ENCODE peak calls at places on chromosomes 6 and 20, in seven cellular contexts. P, C, B, F, J, Z and A are unnamed samples. For H3K4me1, the result is how much of the 10 kb centered on the place peaks cover.

GRCh38 chr6:72760130-72760793 is 138.4 kb downstream of the KCNQ5 start:
- DNase-seq in Z (no peak), F (no peak), P (peak), B (no peak), J (no peak), C (no peak), A (no peak)

GRCh38 chr20:13220194-13220856 is 749 bp upstream of the ISM1 start:
- DNase-seq in P (peak), B (no peak), Z (peak), C (no peak), J (peak), F (peak), A (no peak)

GRCh38 chr20:46212876-46213275 is 94.8 kb downstream of the CD40 start:
- DNase-seq in C (no peak), Z (no peak), P (no peak), F (no peak), B (no peak), J (no peak), A (no peak)

GRCh38 chr20:44936510-44936909 is 23.7 kb downstream of the TOMM34 start:
- DNase-seq in Z (no peak), F (no peak), J (no peak), C (no peak), P (no peak), B (no peak), A (no peak)

GRCh38 chr20:25081065-25081729 is 744 bp downstream of the VSX1 start:
- DNase-seq in F (peak), Z (peak), J (no peak), B (no peak), P (peak), C (no peak), A (no peak)

GRCh38 chr6:144912474-144912873 is 627.3 kb downstream of the UTRN start:
- DNase-seq in C (no peak), J (no peak), P (peak), F (peak), B (no peak), Z (no peak), A (no peak)

GRCh38 chr6:109420751-109421150 is 19.7 kb downstream of the PPIL6 start:
- DNase-seq in P (no peak), J (no peak), F (no peak), B (no peak), C (no peak), Z (peak), A (no peak)

GRCh38 chr20:46725186-46726165 is 16.0 kb downstream of the SLC2A10 start:
- DNase-seq in C (no peak), P (no peak), J (no peak), Z (no peak), F (no peak), B (no peak), A (no peak)

GRCh38 chr20:62405108-62405980 is 1.7 kb downstream of the CABLES2 start:
- DNase-seq in J (peak), P (peak), B (peak), Z (peak), F (peak), C (peak), A (no peak)

GRCh38 chr6:35750557-35750956 is 13.7 kb downstream of the ARMC12 start:
- DNase-seq in F (no peak), J (no peak), Z (no peak), C (no peak), P (no peak), B (no peak), A (no peak)

GRCh38 chr6:74840953-74841352 is 364.9 kb downstream of the COL12A1 start:
- DNase-seq in P (no peak), J (no peak), F (no peak), Z (no peak), B (no peak), C (no peak), A (no peak)
- H3K4me3 ChIP-seq in P (no peak), J (no peak), F (no peak), Z (no peak), B (no peak), C (no peak), A (no peak)

GRCh38 chr20:50277064-50277415 is 86.4 kb downstream of the CEBPB start:
- DNase-seq in Z (peak), P (no peak), C (no peak), F (no peak), J (no peak), B (no peak), A (no peak)
- H3K4me1 ChIP-seq in Z (under half), P (under half), C (under half), F (under half), J (under half), B (under half), A (under half)

GRCh38 chr6:74534485-74535211 is 671.2 kb downstream of the COL12A1 start:
- DNase-seq in C (no peak), Z (no peak), B (no peak), P (peak), J (no peak), F (peak), A (no peak)
- H3K27ac ChIP-seq in C (no peak), Z (no peak), B (no peak), P (peak), J (no peak), F (peak), A (no peak)

DNA sequence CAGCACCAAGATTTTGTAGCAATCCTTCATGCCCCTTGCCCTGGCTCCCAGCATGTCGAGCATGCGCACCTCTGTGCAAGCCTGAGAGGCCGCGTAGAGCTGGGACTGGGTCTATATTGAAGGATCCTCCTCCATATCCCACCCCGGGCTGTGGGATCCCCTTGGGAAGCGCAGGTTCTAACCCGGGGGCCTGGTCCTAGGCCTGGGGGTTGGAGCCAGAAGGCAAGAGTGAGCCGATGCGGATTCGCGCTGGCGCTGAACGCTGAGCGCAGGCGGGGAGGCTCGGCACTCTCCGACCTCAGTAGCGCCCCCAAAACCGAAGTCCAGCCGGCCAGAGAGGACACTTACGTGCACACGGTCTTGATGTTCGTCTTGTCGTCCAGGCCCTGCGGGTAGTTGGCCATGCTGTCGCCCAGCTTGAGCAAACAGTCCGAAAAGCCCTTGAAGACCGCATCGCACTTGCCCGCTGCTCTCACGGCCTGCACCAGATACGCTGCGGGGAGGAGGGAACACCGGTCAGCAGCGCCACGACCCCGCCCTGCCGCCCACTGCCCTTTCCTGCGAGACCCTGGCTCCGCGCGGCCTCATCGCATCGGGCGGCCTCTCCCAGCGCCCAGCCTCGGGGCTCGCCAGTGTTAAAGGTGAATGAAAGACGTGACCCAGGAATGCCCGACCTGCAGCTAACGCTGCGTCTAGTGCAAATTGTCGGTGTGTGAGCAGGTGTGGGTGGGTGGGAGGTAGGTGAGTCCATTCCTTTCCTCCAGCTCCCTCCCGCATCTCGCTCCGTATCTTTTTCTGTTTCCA is 4.5 kb downstream of the NRN1 start:
- DNase-seq in J (no peak), Z (no peak), B (no peak), F (no peak), C (no peak), P (peak), A (no peak)
- H3K4me3 ChIP-seq in J (no peak), Z (no peak), B (no peak), F (no peak), C (no peak), P (peak), A (peak)

GRCh38 chr20:19816386-19816785 is 58.3 kb downstream of the RIN2 start:
- DNase-seq in C (no peak), J (no peak), B (no peak), Z (no peak), P (no peak), F (peak), A (no peak)
- H3K4me1 ChIP-seq in C (under half), J (under half), B (under half), Z (under half), P (half or more), F (under half), A (under half)

GRCh38 chr6:158852312-158853071 is 33.3 kb upstream of the EZR start:
- DNase-seq in Z (no peak), C (no peak), F (no peak), P (no peak), B (no peak), J (no peak), A (no peak)

GRCh38 chr6:158854214-158855101 is 35.3 kb upstream of the EZR start:
- DNase-seq in F (peak), P (peak), C (no peak), B (no peak), J (no peak), Z (no peak), A (no peak)

GRCh38 chr6:158853872-158854213 is 34.7 kb upstream of the EZR start:
- DNase-seq in Z (no peak), B (no peak), C (no peak), F (peak), J (no peak), P (no peak), A (no peak)

GRCh38 chr6:158850807-158851115 is 31.6 kb upstream of the EZR start:
- DNase-seq in P (peak), F (no peak), J (no peak), Z (no peak), C (no peak), B (no peak), A (no peak)

DNA sequence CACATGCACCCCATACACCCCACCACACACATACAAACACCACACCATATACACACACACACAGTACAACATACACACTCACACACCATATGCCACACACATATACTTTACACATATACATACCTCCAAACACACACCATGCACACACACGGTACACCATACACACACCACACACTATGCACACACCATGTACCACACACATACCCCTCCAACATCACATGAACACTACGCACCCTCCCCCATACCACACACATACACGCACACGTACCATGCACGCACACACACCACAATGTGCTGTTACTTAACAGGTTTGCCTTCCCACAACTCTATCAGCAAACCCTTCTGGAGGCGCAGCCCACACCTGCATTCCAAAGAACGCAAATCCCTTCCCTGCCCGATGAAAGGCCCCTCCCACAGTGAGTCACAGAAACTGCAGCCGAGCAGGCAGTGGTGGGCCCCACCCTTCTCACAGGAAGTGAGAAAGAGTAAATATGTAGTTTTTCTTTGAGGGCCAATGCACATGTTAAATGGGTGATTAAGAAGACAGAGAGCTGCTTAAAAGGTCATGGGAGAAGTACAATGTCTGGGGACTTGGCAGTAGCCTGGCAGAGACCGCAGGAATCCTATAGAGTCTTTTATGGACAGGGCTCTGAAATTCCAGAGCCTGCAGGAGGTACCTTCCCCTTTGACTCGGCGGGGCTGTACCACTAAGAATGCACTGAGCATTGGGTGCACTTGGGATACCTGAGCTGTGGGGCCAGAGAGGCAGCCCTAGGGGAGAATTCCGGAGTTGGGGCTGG is 34.1 kb upstream of the EZR start:
- DNase-seq in J (peak), B (peak), Z (peak), C (peak), P (peak), F (peak), A (no peak)
- H3K27ac ChIP-seq in J (peak), B (no peak), Z (peak), C (no peak), P (peak), F (peak), A (peak)

GRCh38 chr6:3428247-3428646 is 28.6 kb downstream of the SLC22A23 start:
- DNase-seq in C (no peak), B (no peak), J (no peak), F (no peak), Z (no peak), P (no peak), A (no peak)

GRCh38 chr6:3433005-3433404 is 23.8 kb downstream of the SLC22A23 start:
- DNase-seq in C (no peak), F (no peak), P (no peak), B (no peak), Z (no peak), J (no peak), A (no peak)

GRCh38 chr6:3428700-3429099 is 28.1 kb downstream of the SLC22A23 start:
- DNase-seq in F (no peak), C (no peak), B (no peak), Z (no peak), J (no peak), P (no peak), A (no peak)

GRCh38 chr6:3432416-3432815 is 24.4 kb downstream of the SLC22A23 start:
- DNase-seq in C (no peak), J (no peak), F (no peak), Z (no peak), P (no peak), B (no peak), A (no peak)

GRCh38 chr6:3431994-3432393 is 24.9 kb downstream of the SLC22A23 start:
- DNase-seq in Z (no peak), P (no peak), B (no peak), F (no peak), C (no peak), J (no peak), A (no peak)
- H3K4me3 ChIP-seq in Z (no peak), P (no peak), B (no peak), F (no peak), C (no peak), J (no peak), A (no peak)

GRCh38 chr6:156163311-156163710 is 613.9 kb upstream of the ARID1B start:
- DNase-seq in F (no peak), Z (no peak), J (no peak), B (no peak), P (no peak), C (no peak), A (no peak)

GRCh38 chr6:156169361-156169760 is 607.8 kb upstream of the ARID1B start:
- DNase-seq in F (no peak), J (no peak), P (no peak), B (no peak), Z (no peak), C (no peak), A (no peak)

GRCh38 chr6:156166093-156166492 is 611.1 kb upstream of the ARID1B start:
- DNase-seq in B (no peak), J (no peak), P (no peak), F (no peak), C (no peak), Z (no peak), A (no peak)

GRCh38 chr6:156164701-156165454 is 612.3 kb upstream of the ARID1B start:
- DNase-seq in P (no peak), Z (no peak), F (no peak), B (no peak), C (no peak), J (no peak), A (no peak)

DNA sequence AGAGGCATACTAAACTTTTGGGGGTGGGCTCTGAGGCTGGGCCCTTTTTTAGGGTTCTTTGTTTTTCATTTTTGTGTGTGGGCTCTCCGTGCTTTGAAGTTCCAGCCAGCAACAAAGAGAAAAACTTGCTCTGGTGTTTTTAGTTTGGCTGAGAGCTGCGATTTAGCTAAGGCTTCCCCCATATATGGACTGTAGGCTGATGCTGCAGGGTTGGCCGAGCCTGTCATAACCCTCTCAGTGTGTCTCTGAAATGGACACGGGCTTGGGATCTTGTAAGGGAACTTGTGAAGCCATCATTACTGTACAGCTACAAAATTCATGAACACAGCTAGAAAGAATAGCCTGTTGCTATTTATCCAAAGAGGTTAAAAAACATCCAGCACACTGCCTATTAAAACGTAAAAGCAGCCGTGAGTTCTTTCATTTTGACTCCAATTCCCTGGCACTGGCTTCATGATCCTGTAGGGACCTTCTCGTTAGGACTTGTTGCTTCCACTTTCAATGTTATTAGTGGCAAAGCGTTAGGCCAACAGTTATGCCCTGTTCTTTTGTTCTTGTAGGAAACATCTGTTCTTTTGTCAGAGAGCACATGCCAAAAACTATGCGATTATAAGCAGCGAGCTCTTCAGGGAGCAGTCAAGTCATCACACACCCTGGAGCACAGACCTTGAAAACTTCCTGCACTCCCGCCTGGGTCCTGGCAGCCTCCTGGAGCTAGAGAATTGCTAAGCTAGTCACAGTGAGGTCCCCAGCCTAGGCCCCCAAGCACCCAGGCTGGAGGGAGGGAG is 609.7 kb upstream of the ARID1B start:
- DNase-seq in C (peak), P (no peak), B (no peak), Z (peak), J (no peak), F (no peak), A (no peak)
- H3K4me1 ChIP-seq in C (under half), P (under half), B (under half), Z (under half), J (under half), F (under half), A (under half)

DNA sequence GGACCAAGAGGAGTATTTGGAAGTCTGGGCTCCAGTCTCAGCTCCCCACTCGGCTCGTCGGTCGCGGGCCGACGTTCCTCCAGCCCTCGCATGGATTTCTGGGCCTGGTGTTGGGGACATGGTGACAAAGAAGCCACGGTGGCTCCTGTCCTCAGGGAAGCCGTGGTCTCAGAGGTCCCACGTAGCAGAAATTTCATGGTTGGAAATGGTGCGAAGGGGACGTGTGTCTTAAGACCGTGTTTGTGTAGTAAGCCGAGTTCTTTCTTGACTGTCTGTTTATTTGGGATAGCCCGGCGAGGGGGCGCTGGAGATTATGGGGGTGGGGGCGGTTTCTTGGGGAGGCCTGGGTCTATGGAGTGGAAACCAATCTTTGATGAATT is 23.4 kb upstream of the MAP3K7 start:
- DNase-seq in J (no peak), F (no peak), C (peak), B (no peak), Z (no peak), P (peak), A (no peak)
- H3K27ac ChIP-seq in J (no peak), F (no peak), C (peak), B (no peak), Z (no peak), P (no peak), A (no peak)

GRCh38 chr20:49766979-49767419 is 45.6 kb upstream of the SLC9A8 start:
- DNase-seq in F (no peak), C (no peak), P (no peak), J (no peak), B (no peak), Z (no peak), A (no peak)

GRCh38 chr20:49765846-49766541 is 46.6 kb upstream of the SLC9A8 start:
- DNase-seq in B (no peak), J (no peak), Z (no peak), F (no peak), P (no peak), C (no peak), A (no peak)

GRCh38 chr20:49770634-49771033 is 42.0 kb upstream of the SLC9A8 start:
- DNase-seq in F (no peak), C (no peak), J (no peak), B (no peak), P (no peak), Z (no peak), A (no peak)

GRCh38 chr20:49769125-49769581 is 43.5 kb upstream of the SLC9A8 start:
- DNase-seq in P (no peak), B (no peak), J (no peak), Z (no peak), F (no peak), C (no peak), A (no peak)

GRCh38 chr20:49768204-49769124 is 44.2 kb upstream of the SLC9A8 start:
- DNase-seq in F (peak), C (peak), Z (peak), J (peak), P (peak), B (no peak), A (peak)
- H3K4me3 ChIP-seq in F (no peak), C (no peak), Z (no peak), J (no peak), P (peak), B (no peak), A (no peak)